ENCODE peak calls at places on chromosomes 16 and 17, in nine cellular contexts. One of them, this sample, is unnamed.

GRCh38 chr17:50096092-50096491 is 941 bp downstream of the PDK2 start:
- DNase-seq in brain microvascular endothelial cell: no peak
- DNase-seq in upper lobe of right lung: no peak
- DNase-seq in activated CD8-positive, alpha-beta T cell treated with anti-CD3 and anti-CD28 coated beads for 36 hours: no peak
- DNase-seq in progenitor cell of endocrine pancreas: no peak
- DNase-seq in cardiac muscle cell: no peak
- DNase-seq in CD8-positive, alpha-beta T cell: no peak
- DNase-seq in body of pancreas: peak
- DNase-seq in transverse colon: no peak
- DNase-seq in this sample: no peak

GRCh38 chr17:18064053-18064452 is 23.7 kb upstream of the DRG2 start:
- DNase-seq in activated CD8-positive, alpha-beta T cell treated with anti-CD3 and anti-CD28 coated beads for 36 hours: no peak
- DNase-seq in cardiac muscle cell: no peak
- DNase-seq in body of pancreas: no peak
- DNase-seq in transverse colon: no peak
- DNase-seq in progenitor cell of endocrine pancreas: no peak
- DNase-seq in CD8-positive, alpha-beta T cell: no peak
- DNase-seq in upper lobe of right lung: no peak
- DNase-seq in brain microvascular endothelial cell: no peak
- DNase-seq in this sample: no peak

GRCh38 chr16:361872-362701 is 8.3 kb downstream of the MRPL28 start:
- DNase-seq in body of pancreas: peak
- DNase-seq in upper lobe of right lung: peak
- DNase-seq in transverse colon: peak
- DNase-seq in cardiac muscle cell: peak
- DNase-seq in activated CD8-positive, alpha-beta T cell treated with anti-CD3 and anti-CD28 coated beads for 36 hours: peak
- DNase-seq in progenitor cell of endocrine pancreas: peak
- DNase-seq in brain microvascular endothelial cell: peak
- DNase-seq in CD8-positive, alpha-beta T cell: peak
- DNase-seq in this sample: peak

GRCh38 chr16:51374790-51375189 is 223.7 kb upstream of the SALL1 start:
- DNase-seq in cardiac muscle cell: no peak
- DNase-seq in CD8-positive, alpha-beta T cell: no peak
- DNase-seq in brain microvascular endothelial cell: no peak
- DNase-seq in progenitor cell of endocrine pancreas: no peak
- DNase-seq in activated CD8-positive, alpha-beta T cell treated with anti-CD3 and anti-CD28 coated beads for 36 hours: no peak
- DNase-seq in upper lobe of right lung: no peak
- DNase-seq in transverse colon: no peak
- DNase-seq in body of pancreas: no peak
- DNase-seq in this sample: no peak

GRCh38 chr17:79557724-79558572 is 52.9 kb downstream of the RBFOX3 start:
- DNase-seq in body of pancreas: no peak
- DNase-seq in brain microvascular endothelial cell: no peak
- DNase-seq in transverse colon: no peak
- DNase-seq in CD8-positive, alpha-beta T cell: no peak
- DNase-seq in progenitor cell of endocrine pancreas: no peak
- DNase-seq in activated CD8-positive, alpha-beta T cell treated with anti-CD3 and anti-CD28 coated beads for 36 hours: no peak
- DNase-seq in cardiac muscle cell: no peak
- DNase-seq in upper lobe of right lung: no peak
- DNase-seq in this sample: no peak

GRCh38 chr17:51064061-51064735 is 56.5 kb downstream of the SPAG9 start:
- DNase-seq in upper lobe of right lung: no peak
- DNase-seq in CD8-positive, alpha-beta T cell: no peak
- DNase-seq in transverse colon: no peak
- DNase-seq in body of pancreas: no peak
- DNase-seq in brain microvascular endothelial cell: no peak
- DNase-seq in progenitor cell of endocrine pancreas: no peak
- DNase-seq in cardiac muscle cell: no peak
- DNase-seq in activated CD8-positive, alpha-beta T cell treated with anti-CD3 and anti-CD28 coated beads for 36 hours: no peak
- DNase-seq in this sample: no peak

GRCh38 chr17:57747221-57748017 is 2.3 kb upstream of the CCDC182 start:
- DNase-seq in cardiac muscle cell: peak
- DNase-seq in progenitor cell of endocrine pancreas: no peak
- DNase-seq in activated CD8-positive, alpha-beta T cell treated with anti-CD3 and anti-CD28 coated beads for 36 hours: peak
- DNase-seq in upper lobe of right lung: no peak
- DNase-seq in body of pancreas: peak
- DNase-seq in transverse colon: peak
- DNase-seq in brain microvascular endothelial cell: peak
- DNase-seq in CD8-positive, alpha-beta T cell: peak
- DNase-seq in this sample: peak

GRCh38 chr17:45428954-45429337 is 3.7 kb downstream of the ARHGAP27 start:
- DNase-seq in upper lobe of right lung: peak
- DNase-seq in progenitor cell of endocrine pancreas: no peak
- DNase-seq in transverse colon: no peak
- DNase-seq in cardiac muscle cell: no peak
- DNase-seq in brain microvascular endothelial cell: no peak
- DNase-seq in activated CD8-positive, alpha-beta T cell treated with anti-CD3 and anti-CD28 coated beads for 36 hours: no peak
- DNase-seq in body of pancreas: no peak
- DNase-seq in CD8-positive, alpha-beta T cell: no peak
- DNase-seq in this sample: no peak

DNA sequence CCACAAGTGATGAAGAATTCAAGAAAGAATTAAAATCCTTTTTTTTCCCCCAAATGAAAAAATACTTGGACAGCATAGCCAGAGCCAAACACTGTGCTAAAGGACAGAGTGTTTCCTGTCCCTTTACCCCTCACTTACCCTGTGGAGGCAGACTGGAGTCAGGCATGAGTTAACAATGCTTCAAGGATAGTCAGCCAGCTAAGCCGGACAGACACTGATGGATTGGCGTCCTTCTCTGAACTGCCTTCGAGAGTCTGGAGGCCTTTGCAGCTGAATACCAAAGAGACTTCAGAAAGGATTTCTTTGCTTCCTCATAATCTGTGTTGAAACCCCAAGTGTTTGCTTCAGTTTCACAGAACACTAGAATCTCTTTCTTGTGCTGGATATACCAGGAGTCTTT is 4.5 kb downstream of the METTL9 start:
- DNase-seq in upper lobe of right lung: no peak
- DNase-seq in cardiac muscle cell: no peak
- DNase-seq in body of pancreas: no peak
- DNase-seq in progenitor cell of endocrine pancreas: no peak
- DNase-seq in transverse colon: no peak
- DNase-seq in activated CD8-positive, alpha-beta T cell treated with anti-CD3 and anti-CD28 coated beads for 36 hours: no peak
- DNase-seq in brain microvascular endothelial cell: no peak
- DNase-seq in CD8-positive, alpha-beta T cell: no peak
- DNase-seq in this sample: no peak
- TF ChIP-seq CTCF in upper lobe of right lung: no peak
- TF ChIP-seq CTCF in cardiac muscle cell: no peak
- TF ChIP-seq CTCF in body of pancreas: no peak
- TF ChIP-seq CTCF in progenitor cell of endocrine pancreas: no peak
- TF ChIP-seq CTCF in transverse colon: no peak
- TF ChIP-seq CTCF in activated CD8-positive, alpha-beta T cell treated with anti-CD3 and anti-CD28 coated beads for 36 hours: no peak
- TF ChIP-seq CTCF in brain microvascular endothelial cell: no peak
- TF ChIP-seq CTCF in CD8-positive, alpha-beta T cell: no peak
- TF ChIP-seq CTCF in this sample: no peak

GRCh38 chr16:30585022-30585399 is 486 bp downstream of the ZNF785 start:
- DNase-seq in body of pancreas: no peak
- DNase-seq in activated CD8-positive, alpha-beta T cell treated with anti-CD3 and anti-CD28 coated beads for 36 hours: peak
- DNase-seq in cardiac muscle cell: no peak
- DNase-seq in CD8-positive, alpha-beta T cell: no peak
- DNase-seq in transverse colon: peak
- DNase-seq in brain microvascular endothelial cell: peak
- DNase-seq in upper lobe of right lung: no peak
- DNase-seq in progenitor cell of endocrine pancreas: no peak
- DNase-seq in this sample: no peak

GRCh38 chr16:30588651-30589050 is 3.2 kb upstream of the ZNF785 start:
- DNase-seq in CD8-positive, alpha-beta T cell: no peak
- DNase-seq in activated CD8-positive, alpha-beta T cell treated with anti-CD3 and anti-CD28 coated beads for 36 hours: no peak
- DNase-seq in progenitor cell of endocrine pancreas: no peak
- DNase-seq in upper lobe of right lung: no peak
- DNase-seq in transverse colon: no peak
- DNase-seq in cardiac muscle cell: no peak
- DNase-seq in brain microvascular endothelial cell: no peak
- DNase-seq in body of pancreas: no peak
- DNase-seq in this sample: no peak

GRCh38 chr16:30582611-30583340 is 2.7 kb downstream of the ZNF785 start:
- DNase-seq in transverse colon: no peak
- DNase-seq in CD8-positive, alpha-beta T cell: no peak
- DNase-seq in cardiac muscle cell: no peak
- DNase-seq in body of pancreas: no peak
- DNase-seq in progenitor cell of endocrine pancreas: no peak
- DNase-seq in brain microvascular endothelial cell: no peak
- DNase-seq in upper lobe of right lung: no peak
- DNase-seq in activated CD8-positive, alpha-beta T cell treated with anti-CD3 and anti-CD28 coated beads for 36 hours: no peak
- DNase-seq in this sample: no peak

GRCh38 chr16:30581462-30581861 is 4.0 kb downstream of the ZNF785 start:
- DNase-seq in CD8-positive, alpha-beta T cell: no peak
- DNase-seq in body of pancreas: no peak
- DNase-seq in upper lobe of right lung: no peak
- DNase-seq in brain microvascular endothelial cell: no peak
- DNase-seq in progenitor cell of endocrine pancreas: no peak
- DNase-seq in activated CD8-positive, alpha-beta T cell treated with anti-CD3 and anti-CD28 coated beads for 36 hours: no peak
- DNase-seq in cardiac muscle cell: no peak
- DNase-seq in transverse colon: no peak
- DNase-seq in this sample: no peak

DNA sequence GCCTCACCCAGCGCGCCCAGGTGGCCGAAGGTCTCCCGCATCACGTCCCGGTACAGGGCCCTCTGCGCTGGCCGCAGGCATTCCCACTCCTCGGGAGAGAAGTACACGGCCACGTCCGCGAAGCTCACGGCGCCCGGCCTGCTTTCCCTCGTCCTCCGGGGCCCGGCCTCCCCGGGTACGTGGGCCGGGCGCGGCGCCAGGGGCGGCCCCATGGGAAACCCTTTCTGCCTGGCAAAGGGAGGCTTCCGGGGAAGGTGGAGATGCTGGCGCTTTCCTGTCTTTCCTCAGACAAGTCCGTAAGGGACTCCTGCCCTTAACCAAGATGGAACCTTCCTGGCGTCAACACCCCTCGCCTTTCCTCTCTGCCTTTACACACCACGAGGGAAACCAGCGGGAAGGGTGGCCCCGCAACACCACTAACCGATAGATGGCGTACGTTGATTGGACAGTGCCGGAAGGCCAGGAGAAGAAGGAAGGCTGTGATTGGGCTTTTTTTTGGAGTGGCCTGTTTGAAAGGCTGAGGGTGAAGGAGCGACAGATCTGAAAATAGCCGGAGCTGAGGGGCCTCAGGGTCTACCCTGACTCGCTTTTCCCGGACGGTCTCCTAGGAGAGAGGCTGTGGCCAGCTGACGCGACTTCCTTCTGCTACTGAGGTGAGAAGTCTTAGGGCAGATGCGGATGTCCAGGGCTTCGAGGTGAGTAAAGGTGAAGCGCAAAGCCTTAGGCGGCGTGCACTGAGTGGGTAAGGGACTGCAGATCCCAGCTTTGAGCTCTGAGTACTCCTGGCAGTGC is at the start of gene ZNF785:
- DNase-seq in CD8-positive, alpha-beta T cell: peak
- DNase-seq in activated CD8-positive, alpha-beta T cell treated with anti-CD3 and anti-CD28 coated beads for 36 hours: peak
- DNase-seq in brain microvascular endothelial cell: peak
- DNase-seq in transverse colon: peak
- DNase-seq in body of pancreas: peak
- DNase-seq in progenitor cell of endocrine pancreas: peak
- DNase-seq in upper lobe of right lung: peak
- DNase-seq in cardiac muscle cell: peak
- DNase-seq in this sample: peak
- TF ChIP-seq CTCF in CD8-positive, alpha-beta T cell: no peak
- TF ChIP-seq CTCF in activated CD8-positive, alpha-beta T cell treated with anti-CD3 and anti-CD28 coated beads for 36 hours: no peak
- TF ChIP-seq CTCF in brain microvascular endothelial cell: peak
- TF ChIP-seq CTCF in transverse colon: peak
- TF ChIP-seq CTCF in body of pancreas: no peak
- TF ChIP-seq CTCF in progenitor cell of endocrine pancreas: no peak
- TF ChIP-seq CTCF in upper lobe of right lung: peak
- TF ChIP-seq CTCF in cardiac muscle cell: peak
- TF ChIP-seq CTCF in this sample: peak

GRCh38 chr16:35523991-35524390 is 2064.6 kb downstream of the TP53TG3F start:
- DNase-seq in transverse colon: no peak
- DNase-seq in progenitor cell of endocrine pancreas: no peak
- DNase-seq in activated CD8-positive, alpha-beta T cell treated with anti-CD3 and anti-CD28 coated beads for 36 hours: no peak
- DNase-seq in body of pancreas: no peak
- DNase-seq in upper lobe of right lung: no peak
- DNase-seq in cardiac muscle cell: no peak
- DNase-seq in brain microvascular endothelial cell: no peak
- DNase-seq in CD8-positive, alpha-beta T cell: no peak
- DNase-seq in this sample: no peak

DNA sequence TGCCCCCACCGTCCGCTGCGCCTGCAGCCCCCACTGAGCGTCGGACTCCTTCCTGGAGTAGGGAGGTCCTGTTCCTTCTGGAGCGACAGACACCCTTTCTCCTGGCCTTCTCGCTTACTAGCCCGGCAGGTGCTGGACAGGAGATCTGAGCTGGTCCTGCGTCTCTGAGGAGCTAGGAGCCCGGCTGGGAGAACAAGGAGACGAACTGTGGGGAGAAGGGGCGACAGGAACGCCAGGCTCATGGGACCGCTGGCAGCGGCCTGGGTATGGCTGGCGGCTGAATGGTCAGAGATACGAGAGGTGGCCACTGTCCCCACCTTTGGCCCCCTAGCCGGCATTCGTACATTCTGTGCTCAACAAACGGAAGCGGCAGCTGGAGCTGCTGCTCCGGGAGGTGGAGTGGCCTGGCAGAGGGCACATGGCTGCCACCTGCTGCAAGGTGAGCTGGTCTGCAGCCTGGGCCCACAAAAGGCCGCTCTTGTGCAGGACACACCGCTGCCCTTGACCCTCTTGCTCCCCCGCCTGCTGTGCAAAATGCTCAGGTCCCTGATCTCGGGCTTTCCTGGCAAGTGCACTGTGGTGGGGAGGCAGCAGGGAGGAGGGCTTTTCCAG is 2066.7 kb downstream of the TP53TG3F start:
- DNase-seq in upper lobe of right lung: no peak
- DNase-seq in progenitor cell of endocrine pancreas: no peak
- DNase-seq in brain microvascular endothelial cell: no peak
- DNase-seq in body of pancreas: no peak
- DNase-seq in CD8-positive, alpha-beta T cell: no peak
- DNase-seq in cardiac muscle cell: no peak
- DNase-seq in activated CD8-positive, alpha-beta T cell treated with anti-CD3 and anti-CD28 coated beads for 36 hours: no peak
- DNase-seq in transverse colon: no peak
- DNase-seq in this sample: no peak
- TF ChIP-seq CTCF in upper lobe of right lung: no peak
- TF ChIP-seq CTCF in progenitor cell of endocrine pancreas: no peak
- TF ChIP-seq CTCF in brain microvascular endothelial cell: no peak
- TF ChIP-seq CTCF in body of pancreas: no peak
- TF ChIP-seq CTCF in CD8-positive, alpha-beta T cell: no peak
- TF ChIP-seq CTCF in cardiac muscle cell: no peak
- TF ChIP-seq CTCF in activated CD8-positive, alpha-beta T cell treated with anti-CD3 and anti-CD28 coated beads for 36 hours: no peak
- TF ChIP-seq CTCF in transverse colon: no peak
- TF ChIP-seq CTCF in this sample: no peak

GRCh38 chr17:2068589-2069051 is 13.7 kb downstream of the HIC1 start:
- DNase-seq in progenitor cell of endocrine pancreas: no peak
- DNase-seq in cardiac muscle cell: peak
- DNase-seq in upper lobe of right lung: no peak
- DNase-seq in CD8-positive, alpha-beta T cell: no peak
- DNase-seq in brain microvascular endothelial cell: no peak
- DNase-seq in transverse colon: no peak
- DNase-seq in body of pancreas: no peak
- DNase-seq in activated CD8-positive, alpha-beta T cell treated with anti-CD3 and anti-CD28 coated beads for 36 hours: peak
- DNase-seq in this sample: no peak

GRCh38 chr17:2071421-2072281 is 16.7 kb downstream of the HIC1 start:
- DNase-seq in progenitor cell of endocrine pancreas: no peak
- DNase-seq in brain microvascular endothelial cell: peak
- DNase-seq in activated CD8-positive, alpha-beta T cell treated with anti-CD3 and anti-CD28 coated beads for 36 hours: no peak
- DNase-seq in CD8-positive, alpha-beta T cell: no peak
- DNase-seq in cardiac muscle cell: peak
- DNase-seq in body of pancreas: no peak
- DNase-seq in transverse colon: peak
- DNase-seq in upper lobe of right lung: peak
- DNase-seq in this sample: no peak

GRCh38 chr17:2071024-2071385 is 16.1 kb downstream of the HIC1 start:
- DNase-seq in transverse colon: no peak
- DNase-seq in progenitor cell of endocrine pancreas: no peak
- DNase-seq in activated CD8-positive, alpha-beta T cell treated with anti-CD3 and anti-CD28 coated beads for 36 hours: no peak
- DNase-seq in upper lobe of right lung: no peak
- DNase-seq in CD8-positive, alpha-beta T cell: no peak
- DNase-seq in body of pancreas: no peak
- DNase-seq in brain microvascular endothelial cell: no peak
- DNase-seq in cardiac muscle cell: no peak
- DNase-seq in this sample: no peak

GRCh38 chr17:2068101-2068518 is 13.2 kb downstream of the HIC1 start:
- DNase-seq in transverse colon: no peak
- DNase-seq in upper lobe of right lung: no peak
- DNase-seq in body of pancreas: no peak
- DNase-seq in progenitor cell of endocrine pancreas: no peak
- DNase-seq in cardiac muscle cell: peak
- DNase-seq in activated CD8-positive, alpha-beta T cell treated with anti-CD3 and anti-CD28 coated beads for 36 hours: no peak
- DNase-seq in CD8-positive, alpha-beta T cell: no peak
- DNase-seq in brain microvascular endothelial cell: peak
- DNase-seq in this sample: no peak

GRCh38 chr17:2070241-2071023 is 15.5 kb downstream of the HIC1 start:
- DNase-seq in progenitor cell of endocrine pancreas: no peak
- DNase-seq in cardiac muscle cell: no peak
- DNase-seq in body of pancreas: peak
- DNase-seq in upper lobe of right lung: no peak
- DNase-seq in activated CD8-positive, alpha-beta T cell treated with anti-CD3 and anti-CD28 coated beads for 36 hours: peak
- DNase-seq in brain microvascular endothelial cell: no peak
- DNase-seq in CD8-positive, alpha-beta T cell: no peak
- DNase-seq in transverse colon: no peak
- DNase-seq in this sample: no peak
- TF ChIP-seq CTCF in progenitor cell of endocrine pancreas: no peak
- TF ChIP-seq CTCF in cardiac muscle cell: no peak
- TF ChIP-seq CTCF in body of pancreas: no peak
- TF ChIP-seq CTCF in upper lobe of right lung: no peak
- TF ChIP-seq CTCF in activated CD8-positive, alpha-beta T cell treated with anti-CD3 and anti-CD28 coated beads for 36 hours: no peak
- TF ChIP-seq CTCF in brain microvascular endothelial cell: no peak
- TF ChIP-seq CTCF in CD8-positive, alpha-beta T cell: no peak
- TF ChIP-seq CTCF in transverse colon: no peak
- TF ChIP-seq CTCF in this sample: no peak

This sample was measured in D721Med.